ENCODE peak calls at places on chromosomes 4 and X, in five cellular contexts. L is A549; N is pancreas; C is esophagus squamous epithelium; Q is CD4-positive, CD25-positive, alpha-beta regulatory T cell. Z is an unnamed sample.

GRCh38 chr4:184097240-184097619 is 120.4 kb downstream of the ENPP6 start:
- DNase-seq in L (no peak), N (no peak), C (no peak), Q (peak), Z (peak)

GRCh38 chr4:39621582-39621981 is 17.1 kb downstream of the SMIM14 start:
- DNase-seq in L (no peak), N (peak), C (no peak), Q (no peak), Z (no peak)

GRCh38 chrX:131821945-131822622 is 201.0 kb upstream of the STK26 start:
- DNase-seq in L (no peak), N (peak), C (peak), Q (peak), Z (no peak)

GRCh38 chr4:157020882-157021281 is 49.3 kb upstream of the PDGFC start:
- DNase-seq in L (no peak), N (no peak), C (no peak), Q (no peak), Z (no peak)

GRCh38 chr4:173835863-173836262 is 305.8 kb upstream of the HAND2 start:
- DNase-seq in L (no peak), N (no peak), C (no peak), Q (no peak), Z (no peak)

GRCh38 chr4:7949759-7950158 is 10.1 kb upstream of the AFAP1 start:
- DNase-seq in L (no peak), N (no peak), C (no peak), Q (no peak), Z (no peak)

GRCh38 chrX:121008920-121009319 is 23.4 kb upstream of the CT47A1 start:
- DNase-seq in L (no peak), N (no peak), C (no peak), Q (no peak), Z (no peak)

GRCh38 chr4:179823342-179823741 is 2381.1 kb upstream of the AGA start:
- DNase-seq in L (no peak), N (no peak), C (no peak), Q (no peak), Z (no peak)

GRCh38 chrX:15395794-15396193 is 11.6 kb upstream of the VEGFD start:
- DNase-seq in L (no peak), N (no peak), C (no peak), Q (no peak), Z (no peak)

GRCh38 chr4:16758816-16759215 is 139.6 kb downstream of the LDB2 start:
- DNase-seq in L (no peak), N (no peak), C (no peak), Q (no peak), Z (no peak)

GRCh38 chr4:182418054-182418734 is 175.0 kb downstream of the TENM3 start:
- DNase-seq in L (no peak), N (no peak), C (no peak), Q (no peak), Z (no peak)

GRCh38 chrX:154046262-154046771 is 26.6 kb upstream of the IRAK1 start:
- DNase-seq in L (peak), N (no peak), C (no peak), Q (no peak), Z (peak)

GRCh38 chr4:16450724-16451123 is 224.5 kb upstream of the TAPT1 start:
- DNase-seq in L (no peak), N (no peak), C (no peak), Q (no peak), Z (no peak)

GRCh38 chr4:158056689-158057245 is 116.1 kb downstream of the GASK1B start:
- DNase-seq in L (no peak), N (no peak), C (no peak), Q (no peak), Z (no peak)

GRCh38 chrX:68710870-68711576 is 63.6 kb downstream of the STARD8 start:
- DNase-seq in L (peak), N (peak), C (no peak), Q (peak), Z (peak)

GRCh38 chr4:98624642-98625041 is 33.8 kb downstream of the TSPAN5 start:
- DNase-seq in L (no peak), N (no peak), C (no peak), Q (peak), Z (no peak)
- H3K27ac ChIP-seq in L (no peak), N (no peak), C (no peak), Q (peak), Z (no peak)

GRCh38 chrX:46757593-46757992 is 1.3 kb downstream of the SLC9A7 start:
- DNase-seq in L (no peak), N (no peak), C (no peak), Q (no peak), Z (no peak)
- H3K4me3 ChIP-seq in L (peak), N (no peak), C (no peak), Q (peak), Z (no peak)

GRCh38 chr4:34973632-34974312 is 1270.5 kb downstream of the ARAP2 start:
- DNase-seq in L (no peak), N (no peak), C (no peak), Q (no peak), Z (no peak)
- H3K27ac ChIP-seq in L (no peak), N (no peak), C (no peak), Q (no peak), Z (no peak)

GRCh38 chr4:153451931-153452660 is 14.1 kb upstream of the TMEM131L start:
- DNase-seq in L (no peak), N (peak), C (no peak), Q (no peak), Z (no peak)

GRCh38 chr4:153450545-153450917 is 15.6 kb upstream of the TMEM131L start:
- DNase-seq in L (no peak), N (no peak), C (no peak), Q (peak), Z (no peak)

GRCh38 chr4:153448003-153448731 is 18.0 kb upstream of the TMEM131L start:
- DNase-seq in L (no peak), N (no peak), C (no peak), Q (no peak), Z (no peak)

GRCh38 chr4:153447175-153447887 is 18.8 kb upstream of the TMEM131L start:
- DNase-seq in L (no peak), N (no peak), C (no peak), Q (no peak), Z (no peak)

GRCh38 chr4:153449338-153449737 is 16.8 kb upstream of the TMEM131L start:
- DNase-seq in L (no peak), N (no peak), C (no peak), Q (no peak), Z (no peak)
- H3K4me3 ChIP-seq in L (no peak), N (no peak), C (no peak), Q (no peak), Z (no peak)